ENCODE peak calls at places on chromosomes 13 and 19, in nine cellular contexts. One of them, this sample, is unnamed.

GRCh38 chr13:44050450-44051063 is 170.9 kb downstream of the LACC1 start:
- DNase-seq in AG04450: no peak
- DNase-seq in fibroblast of pulmonary artery: peak; percentile 63
- DNase-seq in pancreas: no peak
- DNase-seq in fibroblast of lung: peak; percentile 66
- DNase-seq in colonic mucosa: no peak
- DNase-seq in NB4: peak; percentile 21
- DNase-seq in endothelial cell: no peak
- DNase-seq in hepatocyte: peak; percentile 30
- DNase-seq in this sample: no peak

GRCh38 chr19:1154731-1155351 is 19.2 kb downstream of the SBNO2 start:
- DNase-seq in AG04450: peak; percentile 60
- DNase-seq in fibroblast of pulmonary artery: peak; percentile 95
- DNase-seq in pancreas: peak; percentile 65
- DNase-seq in fibroblast of lung: peak; percentile 90
- DNase-seq in colonic mucosa: peak; percentile 82
- DNase-seq in NB4: peak; percentile 85
- DNase-seq in endothelial cell: no peak
- DNase-seq in hepatocyte: peak; percentile 86
- DNase-seq in this sample: peak; percentile 28

GRCh38 chr13:27309401-27309958 is 38.9 kb downstream of the RASL11A start:
- DNase-seq in AG04450: no peak
- DNase-seq in fibroblast of pulmonary artery: no peak
- DNase-seq in pancreas: no peak
- DNase-seq in fibroblast of lung: no peak
- DNase-seq in colonic mucosa: no peak
- DNase-seq in NB4: no peak
- DNase-seq in endothelial cell: no peak
- DNase-seq in hepatocyte: no peak
- DNase-seq in this sample: no peak

GRCh38 chr13:36158606-36159005 is 27.4 kb upstream of the DCLK1 start:
- DNase-seq in AG04450: no peak
- DNase-seq in fibroblast of pulmonary artery: no peak
- DNase-seq in pancreas: no peak
- DNase-seq in fibroblast of lung: no peak
- DNase-seq in colonic mucosa: no peak
- DNase-seq in NB4: no peak
- DNase-seq in endothelial cell: no peak
- DNase-seq in hepatocyte: no peak
- DNase-seq in this sample: peak; percentile 72

GRCh38 chr13:68272652-68273051 is 1042.5 kb upstream of the PCDH9 start:
- DNase-seq in AG04450: no peak
- DNase-seq in fibroblast of pulmonary artery: no peak
- DNase-seq in pancreas: no peak
- DNase-seq in fibroblast of lung: no peak
- DNase-seq in colonic mucosa: no peak
- DNase-seq in NB4: no peak
- DNase-seq in endothelial cell: no peak
- DNase-seq in hepatocyte: no peak
- DNase-seq in this sample: no peak

GRCh38 chr13:59997976-59998375 is 165.8 kb downstream of the DIAPH3 start:
- DNase-seq in AG04450: no peak
- DNase-seq in fibroblast of pulmonary artery: no peak
- DNase-seq in pancreas: no peak
- DNase-seq in fibroblast of lung: no peak
- DNase-seq in colonic mucosa: no peak
- DNase-seq in NB4: no peak
- DNase-seq in endothelial cell: no peak
- DNase-seq in hepatocyte: no peak
- DNase-seq in this sample: no peak

GRCh38 chr13:48737689-48738088 is 84.0 kb downstream of the CYSLTR2 start:
- DNase-seq in AG04450: no peak
- DNase-seq in fibroblast of pulmonary artery: no peak
- DNase-seq in pancreas: no peak
- DNase-seq in fibroblast of lung: no peak
- DNase-seq in colonic mucosa: no peak
- DNase-seq in NB4: no peak
- DNase-seq in endothelial cell: no peak
- DNase-seq in hepatocyte: no peak
- DNase-seq in this sample: no peak

GRCh38 chr19:55079400-55080038 is 3.9 kb downstream of the EPS8L1 start:
- DNase-seq in AG04450: no peak
- DNase-seq in fibroblast of pulmonary artery: no peak
- DNase-seq in pancreas: peak; percentile 27
- DNase-seq in fibroblast of lung: no peak
- DNase-seq in colonic mucosa: no peak
- DNase-seq in NB4: no peak
- DNase-seq in endothelial cell: no peak
- DNase-seq in hepatocyte: peak; percentile 4
- DNase-seq in this sample: no peak

GRCh38 chr19:57648336-57649003 is 15.5 kb downstream of the ZNF211 start:
- DNase-seq in AG04450: no peak
- DNase-seq in fibroblast of pulmonary artery: no peak
- DNase-seq in pancreas: no peak
- DNase-seq in fibroblast of lung: no peak
- DNase-seq in colonic mucosa: no peak
- DNase-seq in NB4: no peak
- DNase-seq in endothelial cell: no peak
- DNase-seq in hepatocyte: no peak
- DNase-seq in this sample: no peak

GRCh38 chr19:52034051-52034728 is 6.0 kb upstream of the ZNF614 start:
- DNase-seq in AG04450: no peak
- DNase-seq in fibroblast of pulmonary artery: peak; percentile 13
- DNase-seq in pancreas: no peak
- DNase-seq in fibroblast of lung: peak; percentile 24
- DNase-seq in colonic mucosa: no peak
- DNase-seq in NB4: no peak
- DNase-seq in endothelial cell: no peak
- DNase-seq in hepatocyte: no peak
- DNase-seq in this sample: no peak

GRCh38 chr19:54179921-54180452 is 7.0 kb upstream of the TMC4 start:
- DNase-seq in AG04450: no peak
- DNase-seq in fibroblast of pulmonary artery: peak; percentile 72
- DNase-seq in pancreas: no peak
- DNase-seq in fibroblast of lung: peak; percentile 71
- DNase-seq in colonic mucosa: peak; percentile 75
- DNase-seq in NB4: no peak
- DNase-seq in endothelial cell: peak; percentile 75
- DNase-seq in hepatocyte: peak; percentile 78
- DNase-seq in this sample: peak; percentile 79

GRCh38 chr19:6963937-6964336 is 57.3 kb downstream of the MBD3L2B start:
- DNase-seq in AG04450: no peak
- DNase-seq in fibroblast of pulmonary artery: no peak
- DNase-seq in pancreas: no peak
- DNase-seq in fibroblast of lung: no peak
- DNase-seq in colonic mucosa: no peak
- DNase-seq in NB4: peak; percentile 33
- DNase-seq in endothelial cell: no peak
- DNase-seq in hepatocyte: no peak
- DNase-seq in this sample: no peak

GRCh38 chr13:28492527-28493367 is 2.2 kb downstream of the FLT1 start:
- DNase-seq in AG04450: no peak
- DNase-seq in fibroblast of pulmonary artery: no peak
- DNase-seq in pancreas: no peak
- DNase-seq in fibroblast of lung: no peak
- DNase-seq in colonic mucosa: no peak
- DNase-seq in NB4: peak; percentile 46
- DNase-seq in endothelial cell: no peak
- DNase-seq in hepatocyte: no peak
- DNase-seq in this sample: no peak

GRCh38 chr13:45367358-45367757 is 26.4 kb upstream of the TPT1 start:
- DNase-seq in AG04450: peak; percentile 45
- DNase-seq in fibroblast of pulmonary artery: peak; percentile 79
- DNase-seq in pancreas: peak; percentile 43
- DNase-seq in fibroblast of lung: peak; percentile 76
- DNase-seq in colonic mucosa: peak; percentile 82
- DNase-seq in NB4: peak; percentile 85
- DNase-seq in endothelial cell: no peak
- DNase-seq in hepatocyte: peak; percentile 80
- DNase-seq in this sample: peak; percentile 56

GRCh38 chr19:49567722-49568454 is 12.5 kb downstream of the NOSIP start:
- DNase-seq in AG04450: no peak
- DNase-seq in fibroblast of pulmonary artery: no peak
- DNase-seq in pancreas: no peak
- DNase-seq in fibroblast of lung: peak; percentile 57
- DNase-seq in colonic mucosa: peak; percentile 80
- DNase-seq in NB4: peak; percentile 70
- DNase-seq in endothelial cell: no peak
- DNase-seq in hepatocyte: peak; percentile 31
- DNase-seq in this sample: no peak

GRCh38 chr13:49093376-49093775 is 117.7 kb downstream of the FNDC3A start:
- DNase-seq in AG04450: no peak
- DNase-seq in fibroblast of pulmonary artery: no peak
- DNase-seq in pancreas: no peak
- DNase-seq in fibroblast of lung: no peak
- DNase-seq in colonic mucosa: no peak
- DNase-seq in NB4: no peak
- DNase-seq in endothelial cell: no peak
- DNase-seq in hepatocyte: no peak
- DNase-seq in this sample: no peak

GRCh38 chr19:29772696-29773095 is 39.1 kb upstream of the CCNE1 start:
- DNase-seq in AG04450: no peak
- DNase-seq in fibroblast of pulmonary artery: no peak
- DNase-seq in pancreas: no peak
- DNase-seq in fibroblast of lung: no peak
- DNase-seq in colonic mucosa: no peak
- DNase-seq in NB4: no peak
- DNase-seq in endothelial cell: no peak
- DNase-seq in hepatocyte: no peak
- DNase-seq in this sample: no peak

GRCh38 chr13:40585911-40586471 is 80.5 kb downstream of the FOXO1 start:
- DNase-seq in AG04450: no peak
- DNase-seq in fibroblast of pulmonary artery: peak; percentile 39
- DNase-seq in pancreas: no peak
- DNase-seq in fibroblast of lung: peak; percentile 16
- DNase-seq in colonic mucosa: no peak
- DNase-seq in NB4: no peak
- DNase-seq in endothelial cell: no peak
- DNase-seq in hepatocyte: no peak
- DNase-seq in this sample: no peak

GRCh38 chr13:22926176-22927007 is 254.4 kb upstream of the SGCG start:
- DNase-seq in AG04450: no peak
- DNase-seq in fibroblast of pulmonary artery: peak; percentile 8
- DNase-seq in pancreas: peak; percentile 44
- DNase-seq in fibroblast of lung: peak; percentile 70
- DNase-seq in colonic mucosa: peak; percentile 79
- DNase-seq in NB4: no peak
- DNase-seq in endothelial cell: peak; percentile 22
- DNase-seq in hepatocyte: peak; percentile 70
- DNase-seq in this sample: no peak

DNA sequence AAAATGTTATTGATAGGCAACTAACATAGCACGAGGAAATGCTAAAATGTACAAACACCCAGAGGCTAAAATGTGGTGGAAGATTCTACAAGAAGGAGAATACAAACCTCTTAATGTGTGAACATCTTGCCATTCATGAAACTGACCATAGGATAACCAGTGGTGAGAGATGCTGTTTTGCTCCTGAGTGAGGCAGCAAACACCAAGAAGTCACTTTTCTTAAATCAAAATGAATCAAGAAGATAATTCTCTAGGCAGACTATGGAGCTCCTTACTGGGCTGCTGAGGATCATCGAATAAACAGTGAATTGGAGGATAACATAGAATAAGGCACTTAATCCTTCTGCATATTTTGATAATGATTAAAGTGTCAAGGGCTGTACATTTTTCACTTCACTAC is 375.4 kb upstream of the SLITRK6 start:
- DNase-seq in AG04450: no peak
- DNase-seq in fibroblast of pulmonary artery: no peak
- DNase-seq in pancreas: no peak
- DNase-seq in fibroblast of lung: peak; percentile 22
- DNase-seq in colonic mucosa: no peak
- DNase-seq in NB4: no peak
- DNase-seq in endothelial cell: no peak
- DNase-seq in hepatocyte: no peak
- DNase-seq in this sample: no peak
- TF ChIP-seq CTCF in AG04450: no peak
- TF ChIP-seq CTCF in fibroblast of pulmonary artery: no peak
- TF ChIP-seq CTCF in pancreas: no peak
- TF ChIP-seq CTCF in fibroblast of lung: no peak
- TF ChIP-seq CTCF in colonic mucosa: no peak
- TF ChIP-seq CTCF in NB4: no peak
- TF ChIP-seq CTCF in endothelial cell: no peak
- TF ChIP-seq CTCF in hepatocyte: peak; percentile 21
- TF ChIP-seq CTCF in this sample: peak; percentile 30

GRCh38 chr13:113544071-113544891 is 40.3 kb upstream of the TFDP1 start:
- DNase-seq in AG04450: no peak
- DNase-seq in fibroblast of pulmonary artery: no peak
- DNase-seq in pancreas: no peak
- DNase-seq in fibroblast of lung: no peak
- DNase-seq in colonic mucosa: no peak
- DNase-seq in NB4: no peak
- DNase-seq in endothelial cell: no peak
- DNase-seq in hepatocyte: peak; percentile 78
- DNase-seq in this sample: no peak
- TF ChIP-seq CTCF in AG04450: no peak
- TF ChIP-seq CTCF in fibroblast of pulmonary artery: no peak
- TF ChIP-seq CTCF in pancreas: no peak
- TF ChIP-seq CTCF in fibroblast of lung: no peak
- TF ChIP-seq CTCF in colonic mucosa: no peak
- TF ChIP-seq CTCF in NB4: no peak
- TF ChIP-seq CTCF in endothelial cell: no peak
- TF ChIP-seq CTCF in hepatocyte: no peak
- TF ChIP-seq CTCF in this sample: no peak

DNA sequence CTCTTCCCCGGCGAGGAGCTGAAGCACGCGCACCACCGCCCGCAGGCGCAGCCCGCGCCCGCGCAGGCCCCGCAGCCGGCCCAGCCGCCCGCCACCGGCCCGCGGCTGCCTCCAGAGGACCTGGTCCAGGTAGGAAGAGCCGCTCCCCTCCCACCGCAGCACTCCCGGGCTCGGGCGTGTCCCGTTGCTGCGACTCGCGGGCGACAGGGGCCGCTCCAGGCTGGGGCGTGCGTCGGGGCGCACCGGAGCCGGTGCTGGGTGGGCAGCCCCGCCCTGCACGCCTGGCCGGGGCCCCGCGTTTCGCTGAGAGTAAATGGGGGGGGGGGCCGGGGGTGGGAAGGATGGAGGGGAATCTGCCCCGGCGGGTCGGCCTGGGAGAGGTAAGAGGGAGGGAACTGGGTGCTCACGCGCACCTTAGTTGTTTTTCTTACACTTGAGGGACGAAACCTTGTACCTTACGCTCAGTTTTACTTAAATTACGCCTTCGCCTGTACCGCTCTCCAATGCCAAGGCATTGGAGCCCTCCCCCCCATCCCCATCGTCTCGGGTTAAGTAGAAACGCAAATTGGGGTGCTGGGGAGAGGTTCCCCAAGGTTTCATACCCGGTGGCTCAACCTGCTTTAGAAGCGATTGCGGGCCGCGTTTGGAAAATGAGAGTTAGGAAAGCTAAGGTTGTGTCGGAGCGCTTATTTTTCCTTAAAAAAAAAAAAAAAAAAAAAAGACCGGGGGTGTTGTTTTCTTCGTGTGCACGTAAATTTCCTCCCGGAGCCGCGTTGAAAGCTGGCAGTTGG is 850 bp downstream of the KLF5 start:
- DNase-seq in AG04450: no peak
- DNase-seq in fibroblast of pulmonary artery: no peak
- DNase-seq in pancreas: peak; percentile 86
- DNase-seq in fibroblast of lung: no peak
- DNase-seq in colonic mucosa: peak; percentile 45
- DNase-seq in NB4: peak; percentile 26
- DNase-seq in endothelial cell: peak; percentile 57
- DNase-seq in hepatocyte: peak; percentile 81
- DNase-seq in this sample: no peak
- TF ChIP-seq CTCF in AG04450: no peak
- TF ChIP-seq CTCF in fibroblast of pulmonary artery: no peak
- TF ChIP-seq CTCF in pancreas: peak; percentile 10
- TF ChIP-seq CTCF in fibroblast of lung: no peak
- TF ChIP-seq CTCF in colonic mucosa: no peak
- TF ChIP-seq CTCF in NB4: no peak
- TF ChIP-seq CTCF in endothelial cell: no peak
- TF ChIP-seq CTCF in hepatocyte: peak; percentile 29
- TF ChIP-seq CTCF in this sample: no peak

GRCh38 chr19:45922281-45922680 is 7.7 kb upstream of the NANOS2 start:
- DNase-seq in AG04450: no peak
- DNase-seq in fibroblast of pulmonary artery: peak; percentile 20
- DNase-seq in pancreas: no peak
- DNase-seq in fibroblast of lung: no peak
- DNase-seq in colonic mucosa: no peak
- DNase-seq in NB4: peak; percentile 60
- DNase-seq in endothelial cell: no peak
- DNase-seq in hepatocyte: no peak
- DNase-seq in this sample: no peak
- TF ChIP-seq CTCF in AG04450: peak; percentile 42
- TF ChIP-seq CTCF in fibroblast of pulmonary artery: peak; percentile 27
- TF ChIP-seq CTCF in pancreas: no peak
- TF ChIP-seq CTCF in fibroblast of lung: no peak
- TF ChIP-seq CTCF in colonic mucosa: no peak
- TF ChIP-seq CTCF in NB4: peak; percentile 62
- TF ChIP-seq CTCF in endothelial cell: peak; percentile 23
- TF ChIP-seq CTCF in hepatocyte: no peak
- TF ChIP-seq CTCF in this sample: no peak

This sample was measured in astrocyte of the cerebellum.